ENCODE peak calls at places on chromosomes 16 and 17, in four cellular contexts. H, E, P and D are unnamed samples.
A peak's percentile ranks its signal among the peaks of the same experiment; 100 is the strongest.

GRCh38 chr16:73068546-73069401 is 20.8 kb upstream of the ZFHX3 start:
- DNase-seq in H (no peak), E (no peak), P (no peak), D (peak; percentile 99)

GRCh38 chr16:57906385-57907316 is 64.3 kb downstream of the CNGB1 start:
- DNase-seq in H (no peak), E (no peak), P (no peak), D (no peak)

GRCh38 chr17:45384047-45384799 is 48.4 kb downstream of the ARHGAP27 start:
- DNase-seq in H (no peak), E (no peak), P (no peak), D (no peak)

GRCh38 chr17:56739376-56739775 is 94.3 kb downstream of the C17orf67 start:
- DNase-seq in H (no peak), E (no peak), P (no peak), D (peak; percentile 65)

GRCh38 chr16:71626858-71627213 is 852 bp downstream of the MARVELD3 start:
- DNase-seq in H (no peak), E (no peak), P (peak; percentile 33), D (no peak)

GRCh38 chr17:17985153-17985552 is 12.5 kb downstream of the DRC3 start:
- DNase-seq in H (no peak), E (no peak), P (no peak), D (no peak)

GRCh38 chr17:53058031-53058430 is 764.7 kb upstream of the KIF2B start:
- DNase-seq in H (no peak), E (no peak), P (no peak), D (no peak)

GRCh38 chr16:23905027-23905426 is 69.2 kb downstream of the PRKCB start:
- DNase-seq in H (no peak), E (no peak), P (no peak), D (peak; percentile 70)

GRCh38 chr17:30716461-30717289 is 107.8 kb downstream of the CRLF3 start:
- DNase-seq in H (peak; percentile 41), E (no peak), P (no peak), D (peak; percentile 16)

GRCh38 chr17:63399856-63400255 is 46.2 kb downstream of the CYB561 start:
- DNase-seq in H (peak; percentile 54), E (no peak), P (no peak), D (peak; percentile 45)

GRCh38 chr16:85924675-85925074 is 25.7 kb downstream of the IRF8 start:
- DNase-seq in H (no peak), E (no peak), P (no peak), D (no peak)

GRCh38 chr16:9955677-9956076 is 226.6 kb downstream of the GRIN2A start:
- DNase-seq in H (no peak), E (no peak), P (no peak), D (no peak)

GRCh38 chr17:74922694-74923537 is at the start of gene USH1G:
- DNase-seq in H (peak; percentile 94), E (no peak), P (peak; percentile 88), D (no peak)

GRCh38 chr17:49687878-49688491 is 10.1 kb upstream of the SPOP start:
- DNase-seq in H (no peak), E (no peak), P (no peak), D (peak; percentile 61)

GRCh38 chr17:5527647-5528250 is 41.4 kb downstream of the MIS12 start:
- DNase-seq in H (no peak), E (no peak), P (no peak), D (no peak)

GRCh38 chr17:27489045-27489715 is 32.9 kb downstream of the KSR1 start:
- DNase-seq in H (no peak), E (no peak), P (no peak), D (peak; percentile 59)

GRCh38 chr17:8924595-8924994 is 40.9 kb downstream of the PIK3R5 start:
- DNase-seq in H (no peak), E (peak; percentile 77), P (no peak), D (no peak)

GRCh38 chr17:42779942-42780815 is at the start of gene WNK4:
- DNase-seq in H (peak; percentile 89), E (no peak), P (peak; percentile 98), D (no peak)

GRCh38 chr16:53892155-53892554 is 188.2 kb downstream of the FTO start:
- DNase-seq in H (peak; percentile 40), E (no peak), P (peak; percentile 41), D (peak; percentile 81)

GRCh38 chr17:72315514-72315913 is 194.7 kb downstream of the SOX9 start:
- DNase-seq in H (no peak), E (no peak), P (no peak), D (no peak)

GRCh38 chr17:2337811-2338657 is 733 bp downstream of the SGSM2 start:
- DNase-seq in H (peak; percentile 94), E (no peak), P (peak; percentile 65), D (peak; percentile 44)

GRCh38 chr17:76584427-76585047 is 1.1 kb downstream of the ST6GALNAC2 start:
- DNase-seq in H (peak; percentile 45), E (no peak), P (no peak), D (no peak)

GRCh38 chr16:66510298-66510697 is 39.6 kb downstream of the TK2 start:
- DNase-seq in H (no peak), E (no peak), P (no peak), D (no peak)

GRCh38 chr16:9384141-9384540 is 292.7 kb downstream of the HAPSTR1 start:
- DNase-seq in H (no peak), E (no peak), P (no peak), D (no peak)

GRCh38 chr17:1621273-1621954 is 7.2 kb downstream of the SLC43A2 start:
- DNase-seq in H (no peak), E (no peak), P (no peak), D (no peak)

GRCh38 chr17:3718251-3718650 is 5.5 kb upstream of the HASPIN start:
- DNase-seq in H (no peak), E (no peak), P (no peak), D (no peak)

GRCh38 chr17:3710951-3711383 is 12.7 kb upstream of the HASPIN start:
- DNase-seq in H (no peak), E (peak; percentile 100), P (no peak), D (peak; percentile 71)

GRCh38 chr17:3715296-3715695 is 8.4 kb upstream of the HASPIN start:
- DNase-seq in H (no peak), E (no peak), P (no peak), D (no peak)

DNA sequence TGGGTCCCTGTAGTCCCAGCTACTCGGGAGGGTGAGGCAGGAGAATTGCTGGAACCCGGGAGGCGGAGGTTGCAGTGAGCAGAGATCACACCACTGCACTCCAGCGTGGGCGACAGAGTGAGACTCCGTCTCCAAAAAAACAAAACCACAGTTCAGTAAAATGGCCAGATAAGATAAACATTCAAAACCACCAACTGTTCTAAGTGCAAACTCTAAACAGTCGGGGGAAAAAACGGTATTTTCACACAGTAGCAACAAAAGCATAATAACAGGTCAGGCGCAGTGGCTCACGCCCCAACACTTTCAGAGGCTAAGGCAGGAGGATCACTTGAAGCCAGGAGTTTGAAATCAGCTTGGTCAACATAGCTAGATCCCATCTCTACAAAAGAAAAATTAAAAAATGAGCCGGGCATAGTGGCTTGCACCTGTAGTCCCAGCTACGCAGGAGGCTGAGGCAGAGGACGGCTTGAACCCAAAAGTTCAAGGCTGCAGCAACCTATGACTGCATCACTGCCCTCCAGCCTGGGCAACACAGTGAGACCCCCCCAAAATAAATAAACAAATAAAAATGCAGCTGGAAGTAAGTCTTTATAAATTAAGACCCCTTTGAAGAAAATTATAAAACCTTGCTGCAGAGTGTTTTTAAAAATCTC is 10.8 kb upstream of the HASPIN start:
- DNase-seq in H (no peak), E (peak; percentile 37), P (no peak), D (no peak)
- TF ChIP-seq MXI1 in H (no peak), E (no peak), P (no peak), D (no peak)

DNA sequence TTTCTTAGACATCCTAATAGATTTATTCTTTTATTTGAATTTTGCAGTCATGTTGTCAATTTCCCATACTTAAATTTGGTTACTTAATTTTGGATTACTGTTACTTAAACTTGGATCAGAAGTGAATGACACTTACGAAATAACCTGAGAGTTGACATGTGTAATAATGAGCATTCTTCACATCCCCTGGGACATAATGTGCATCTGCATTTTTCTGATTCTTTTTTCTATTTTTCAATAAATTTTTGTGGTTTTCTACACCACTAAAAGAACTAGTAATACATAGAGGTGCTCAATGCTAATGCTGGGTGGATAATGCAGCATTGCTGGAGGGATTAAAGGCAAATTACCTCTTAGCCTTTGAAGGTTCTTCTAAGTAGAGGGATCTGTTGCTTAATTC is 24.8 kb upstream of the KCNJ16 start:
- DNase-seq in H (no peak), E (no peak), P (no peak), D (no peak)
- H3K4me3 ChIP-seq in H (no peak overlapping the region), E (no peak overlapping the region), P (no peak overlapping the region), D (no peak overlapping the region)

GRCh38 chr17:50935201-50936124 is 69.3 kb upstream of the TOB1 start:
- DNase-seq in H (no peak), E (no peak), P (no peak), D (no peak)

GRCh38 chr17:50934672-50935200 is 68.6 kb upstream of the TOB1 start:
- DNase-seq in H (no peak), E (no peak), P (peak; percentile 73), D (no peak)

GRCh38 chr17:50939795-50940684 is 73.9 kb upstream of the TOB1 start:
- DNase-seq in H (no peak), E (no peak), P (no peak), D (no peak)

GRCh38 chr17:50939542-50939794 is 73.3 kb upstream of the TOB1 start:
- DNase-seq in H (no peak), E (no peak), P (no peak), D (no peak)

DNA sequence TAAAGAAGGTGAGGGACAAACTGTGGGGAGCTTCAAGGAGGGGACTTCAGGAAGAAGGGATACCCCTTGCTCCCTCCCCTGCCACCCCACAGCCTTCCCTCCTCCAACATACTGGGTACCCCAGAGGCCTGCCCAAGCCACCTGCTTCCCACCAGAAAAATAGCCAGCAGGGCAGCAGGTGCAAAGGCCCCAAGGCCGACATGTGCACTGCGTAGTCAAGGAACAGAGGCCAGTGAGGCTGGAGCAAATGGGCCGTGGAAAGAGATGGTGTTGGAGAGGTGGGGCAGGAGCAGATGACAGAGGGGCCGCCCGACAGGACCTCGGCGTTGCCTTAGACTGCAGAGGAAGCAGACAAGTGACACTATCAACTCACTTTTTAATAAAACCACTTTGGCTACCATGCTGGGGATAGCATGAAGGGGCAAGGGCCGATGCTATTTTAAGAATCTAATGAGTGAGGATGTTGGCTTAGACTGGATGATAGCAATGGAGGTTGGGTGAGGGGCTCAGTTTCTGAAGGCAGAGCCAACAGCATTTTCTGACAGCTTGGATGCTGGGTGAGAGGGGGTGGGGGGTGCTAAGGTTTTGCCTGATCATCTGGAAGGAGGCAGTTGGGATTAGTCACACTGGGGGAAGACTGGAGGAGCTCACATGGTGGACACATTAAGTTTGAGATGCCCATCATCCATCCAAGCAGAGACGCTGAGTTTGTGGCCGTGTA is 72.8 kb upstream of the TOB1 start:
- DNase-seq in H (no peak), E (no peak), P (no peak), D (no peak)
- TF ChIP-seq MXI1 in H (no peak), E (no peak), P (no peak), D (no peak)

DNA sequence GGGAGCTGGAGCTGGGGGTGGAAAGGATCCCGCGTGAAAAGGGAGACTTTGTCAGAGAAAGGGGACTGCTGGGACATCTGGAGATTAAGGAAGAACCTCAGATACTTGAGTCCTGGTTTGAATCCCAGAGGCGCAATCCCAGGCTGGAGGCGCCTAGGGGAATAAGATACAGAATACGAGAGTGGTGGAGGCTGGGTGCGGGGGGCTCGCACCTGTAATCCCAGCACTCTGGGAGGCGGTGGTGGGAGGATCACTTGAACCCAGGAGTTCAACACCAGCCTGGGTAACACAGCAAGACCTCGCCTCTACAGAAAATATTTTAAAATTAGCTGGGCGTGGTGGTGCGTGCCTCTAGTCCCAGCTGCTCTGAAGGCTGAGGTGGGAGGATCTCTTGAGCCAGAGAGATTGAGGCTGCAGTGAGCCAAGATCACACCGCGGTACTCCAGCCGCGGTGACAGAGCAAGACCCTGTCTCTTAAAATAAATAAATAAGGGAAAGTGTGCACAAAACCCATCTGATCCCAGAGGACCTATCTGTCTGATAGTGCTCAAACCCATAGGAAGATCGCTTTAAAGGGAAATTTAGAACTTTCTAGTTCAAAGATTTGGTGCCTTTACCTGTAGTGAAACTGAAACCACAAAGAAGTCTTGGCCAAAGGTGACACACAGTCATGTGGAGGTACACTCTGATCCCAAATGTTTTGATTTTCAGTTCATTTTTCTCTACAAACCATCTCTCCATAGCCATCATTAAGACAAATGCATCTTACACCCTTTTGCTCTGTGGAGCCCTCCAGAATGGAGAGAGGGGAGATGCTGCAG is 625 bp upstream of the SCRN2 start:
- DNase-seq in H (no peak), E (no peak), P (no peak), D (no peak)
- H3K4me3 ChIP-seq in H (peak overlapping the region; percentile 94), E (no peak overlapping the region), P (peak overlapping the region; percentile 91), D (peak overlapping the region; percentile 57)